ENCODE peak calls at places on chromosomes 16 and 17, in four cellular contexts. One of them, this sample, is unnamed.

GRCh38 chr17:8859804-8860430 is 7.6 kb downstream of the PIK3R6 start:
- DNase-seq in GM23338: no peak
- DNase-seq in ascending aorta: peak; percentile 58
- DNase-seq in astrocyte of the cerebellum: no peak
- DNase-seq in this sample: no peak

GRCh38 chr17:81481011-81481799 is 31.4 kb downstream of the ACTG1 start:
- DNase-seq in GM23338: peak; percentile 77
- DNase-seq in ascending aorta: peak; percentile 86
- DNase-seq in astrocyte of the cerebellum: peak; percentile 11
- DNase-seq in this sample: no peak

GRCh38 chr17:77423589-77424451 is 283.1 kb downstream of the SEC14L1 start:
- DNase-seq in GM23338: no peak
- DNase-seq in ascending aorta: peak; percentile 97
- DNase-seq in astrocyte of the cerebellum: peak; percentile 87
- DNase-seq in this sample: peak; percentile 88

GRCh38 chr17:48555616-48556533 is 11.0 kb upstream of the HOXB2 start:
- DNase-seq in GM23338: no peak
- DNase-seq in ascending aorta: no peak
- DNase-seq in astrocyte of the cerebellum: no peak
- DNase-seq in this sample: no peak

GRCh38 chr16:8026450-8026849 is 563.9 kb downstream of the TMEM114 start:
- DNase-seq in GM23338: peak; percentile 52
- DNase-seq in ascending aorta: no peak
- DNase-seq in astrocyte of the cerebellum: no peak
- DNase-seq in this sample: no peak

GRCh38 chr17:48729335-48730239 is 1.0 kb upstream of the HOXB13 start:
- DNase-seq in GM23338: no peak
- DNase-seq in ascending aorta: no peak
- DNase-seq in astrocyte of the cerebellum: no peak
- DNase-seq in this sample: no peak

GRCh38 chr16:57255686-57256415 is 10.8 kb downstream of the ARL2BP start:
- DNase-seq in GM23338: no peak
- DNase-seq in ascending aorta: peak; percentile 49
- DNase-seq in astrocyte of the cerebellum: no peak
- DNase-seq in this sample: no peak

GRCh38 chr17:74241434-74241833 is 28.1 kb downstream of the TTYH2 start:
- DNase-seq in GM23338: no peak
- DNase-seq in ascending aorta: peak; percentile 69
- DNase-seq in astrocyte of the cerebellum: no peak
- DNase-seq in this sample: no peak

GRCh38 chr16:81544261-81544660 is 99.7 kb downstream of the CMIP start:
- DNase-seq in GM23338: no peak
- DNase-seq in ascending aorta: no peak
- DNase-seq in astrocyte of the cerebellum: no peak
- DNase-seq in this sample: no peak

GRCh38 chr17:5111402-5112204 is at the start of gene ZNF232:
- DNase-seq in GM23338: peak; percentile 98
- DNase-seq in ascending aorta: peak; percentile 95
- DNase-seq in astrocyte of the cerebellum: peak; percentile 80
- DNase-seq in this sample: peak; percentile 46
- TF ChIP-seq CTCF in GM23338: no peak
- TF ChIP-seq CTCF in ascending aorta: no peak
- TF ChIP-seq CTCF in astrocyte of the cerebellum: no peak
- TF ChIP-seq CTCF in this sample: no peak

DNA sequence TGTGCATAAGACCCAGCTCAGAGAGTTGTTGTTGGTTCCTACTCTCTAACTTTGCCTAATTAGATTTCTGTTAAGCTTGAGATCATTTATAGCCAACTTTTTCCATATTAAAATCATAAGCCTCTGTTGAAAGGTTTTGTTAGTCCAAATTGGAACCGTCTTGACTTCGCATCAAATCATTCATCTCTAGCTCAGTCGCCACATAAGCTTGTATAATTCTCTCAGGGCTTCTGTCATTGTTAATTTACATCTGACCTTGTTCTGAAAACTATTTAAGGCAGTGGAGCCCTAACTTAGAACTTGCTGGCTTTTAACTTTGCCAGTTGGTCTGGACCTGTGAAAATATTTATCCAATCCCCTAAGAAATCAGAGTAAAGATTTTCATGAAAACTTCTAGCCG is 107.2 kb downstream of the PITPNC1 start:
- DNase-seq in GM23338: no peak
- DNase-seq in ascending aorta: no peak
- DNase-seq in astrocyte of the cerebellum: no peak
- DNase-seq in this sample: no peak
- H3K4me3 ChIP-seq in GM23338: no peak overlapping the region
- H3K4me3 ChIP-seq in ascending aorta: no peak overlapping the region
- H3K4me3 ChIP-seq in astrocyte of the cerebellum: no peak overlapping the region
- H3K4me3 ChIP-seq in this sample: no peak overlapping the region

DNA sequence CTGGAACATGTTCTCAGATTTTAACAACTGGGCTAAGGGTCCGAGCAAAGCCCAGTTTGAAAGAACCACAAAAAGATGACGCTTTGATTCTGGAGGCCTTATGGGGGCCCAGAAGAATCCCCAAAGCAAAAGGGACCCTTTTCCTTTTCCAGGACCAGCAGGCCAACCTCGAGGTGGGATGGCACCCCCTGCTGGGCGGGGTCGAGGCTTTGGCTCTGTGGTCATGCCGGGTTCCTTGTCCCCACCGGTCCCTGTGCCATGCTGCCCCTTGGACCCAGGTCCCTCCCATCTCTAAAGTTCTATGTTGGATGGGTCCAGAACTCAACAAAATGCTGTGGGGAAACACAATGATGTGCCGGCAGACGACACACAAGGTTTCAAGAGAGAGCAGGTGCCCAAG is 30.9 kb downstream of the TMEM204 start:
- DNase-seq in GM23338: no peak
- DNase-seq in ascending aorta: no peak
- DNase-seq in astrocyte of the cerebellum: no peak
- DNase-seq in this sample: no peak
- TF ChIP-seq CTCF in GM23338: no peak
- TF ChIP-seq CTCF in ascending aorta: no peak
- TF ChIP-seq CTCF in astrocyte of the cerebellum: no peak
- TF ChIP-seq CTCF in this sample: no peak

DNA sequence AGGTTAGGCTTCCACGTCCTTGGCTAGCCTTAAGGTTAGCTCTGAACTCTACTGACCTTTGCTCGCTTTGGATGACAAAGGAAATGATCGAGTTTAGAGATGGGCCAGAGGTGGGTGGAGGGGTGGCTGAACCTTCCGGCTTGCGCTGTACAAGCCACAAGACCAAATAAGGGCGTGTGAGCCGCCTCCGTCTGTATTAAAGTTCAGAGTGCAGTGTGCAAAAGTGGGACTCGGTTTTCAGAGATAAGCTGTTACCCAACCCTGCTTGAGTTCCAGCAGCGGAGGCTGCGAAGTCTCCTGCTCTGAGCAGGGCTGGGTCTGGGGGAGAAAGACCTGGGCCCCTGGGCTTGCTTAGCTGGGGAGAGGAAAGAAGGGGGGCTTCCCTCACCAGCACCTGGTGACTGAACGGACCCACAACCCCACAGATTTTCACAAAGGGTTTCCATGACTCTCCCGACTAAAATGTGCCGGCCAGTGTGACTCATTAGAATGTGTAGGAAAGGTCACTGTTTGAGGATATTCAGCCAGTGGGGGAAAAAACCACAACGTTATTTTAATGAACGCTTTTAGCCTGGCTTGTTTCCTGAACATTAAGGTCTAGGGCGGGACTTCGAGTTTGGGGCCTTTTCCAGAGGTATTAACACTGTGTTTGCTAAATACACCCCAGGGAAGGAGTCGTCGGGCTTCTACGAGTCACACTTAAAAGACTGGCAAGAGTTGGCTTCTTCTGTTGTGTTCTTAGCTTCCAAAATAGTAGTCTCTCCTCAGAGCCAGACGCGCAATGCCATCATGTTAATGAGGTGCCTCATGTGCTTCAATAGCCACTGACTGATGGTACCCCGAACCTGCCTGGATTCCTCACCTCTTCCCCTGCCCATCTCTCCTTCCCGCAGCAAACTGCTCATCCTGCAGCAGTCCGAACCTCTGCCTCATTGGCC is 67.0 kb downstream of the CENPV start:
- DNase-seq in GM23338: peak; percentile 96
- DNase-seq in ascending aorta: peak; percentile 93
- DNase-seq in astrocyte of the cerebellum: peak; percentile 99
- DNase-seq in this sample: peak; percentile 90
- H3K4me3 ChIP-seq in GM23338: peak overlapping the region; percentile 37
- H3K4me3 ChIP-seq in ascending aorta: peak overlapping the region; percentile 48
- H3K4me3 ChIP-seq in astrocyte of the cerebellum: peak overlapping the region; percentile 10
- H3K4me3 ChIP-seq in this sample: peak overlapping the region; percentile 33

DNA sequence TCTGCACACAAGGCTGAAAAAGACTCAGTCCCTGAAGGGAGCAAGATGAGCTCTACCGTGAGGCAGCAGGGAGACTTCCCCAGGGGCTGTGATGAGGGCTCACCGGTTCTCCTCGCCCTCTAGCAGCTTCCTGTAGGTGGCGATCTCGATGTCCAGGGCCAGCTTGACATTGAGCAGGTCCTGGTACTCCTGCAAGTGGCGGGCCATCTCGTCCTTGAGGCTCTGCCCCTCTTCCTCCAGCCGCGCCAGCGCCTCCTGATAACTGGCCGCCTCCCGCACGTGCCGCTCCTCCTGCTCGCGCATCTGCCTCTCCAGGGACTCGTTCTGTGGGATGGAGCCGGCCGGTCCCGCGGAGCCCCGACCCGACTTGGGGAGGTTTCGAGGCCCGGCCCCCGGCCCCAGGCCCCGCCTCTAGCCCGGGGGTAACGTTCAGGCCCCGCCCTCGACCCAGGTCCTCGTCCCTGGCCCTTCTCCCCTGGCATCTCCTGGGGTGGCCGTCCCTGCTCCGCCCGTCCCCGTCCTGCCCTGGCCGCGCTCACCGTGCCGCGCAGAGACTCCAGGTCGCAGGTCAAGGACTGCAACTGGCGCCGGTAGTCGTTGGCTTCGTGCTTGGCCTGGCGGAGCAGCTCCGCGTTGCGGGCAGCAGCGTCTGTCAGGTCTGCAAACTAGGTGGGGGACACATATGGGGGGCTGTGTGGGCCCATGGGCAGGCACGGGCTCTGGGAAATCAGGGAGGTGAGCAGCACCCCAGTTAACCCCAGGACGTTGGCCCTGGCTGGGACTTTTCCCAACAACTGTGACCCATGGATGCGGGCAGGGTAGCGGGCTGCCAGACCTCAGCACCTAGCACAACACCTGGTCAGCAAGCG is 3.9 kb downstream of the GFAP start:
- DNase-seq in GM23338: peak; percentile 93
- DNase-seq in ascending aorta: no peak
- DNase-seq in astrocyte of the cerebellum: no peak
- DNase-seq in this sample: no peak
- TF ChIP-seq CTCF in GM23338: peak; percentile 62
- TF ChIP-seq CTCF in ascending aorta: no peak
- TF ChIP-seq CTCF in astrocyte of the cerebellum: peak; percentile 60
- TF ChIP-seq CTCF in this sample: peak; percentile 66

DNA sequence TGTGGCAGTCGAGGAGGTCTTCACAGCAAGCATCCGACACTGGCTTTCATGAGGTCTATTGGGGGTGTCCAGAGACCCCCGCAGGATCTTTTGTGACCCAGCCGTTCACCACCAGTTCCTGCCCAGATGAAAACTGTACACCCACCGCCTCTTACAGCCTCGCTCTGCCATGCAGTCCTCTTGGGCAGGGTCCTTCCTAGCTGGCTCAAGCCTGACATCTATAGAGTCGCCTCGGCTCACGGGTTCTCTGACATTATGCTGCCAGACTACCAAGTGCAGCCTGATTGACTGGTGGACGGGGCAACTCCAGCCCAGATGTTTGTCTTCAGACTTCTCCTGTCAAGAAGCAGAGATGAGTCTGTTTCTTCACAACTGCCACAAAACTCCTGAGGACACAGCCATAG is 14.6 kb upstream of the CLEC10A start:
- DNase-seq in GM23338: no peak
- DNase-seq in ascending aorta: no peak
- DNase-seq in astrocyte of the cerebellum: no peak
- DNase-seq in this sample: no peak
- H3K4me3 ChIP-seq in GM23338: no peak overlapping the region
- H3K4me3 ChIP-seq in ascending aorta: no peak overlapping the region
- H3K4me3 ChIP-seq in astrocyte of the cerebellum: no peak overlapping the region
- H3K4me3 ChIP-seq in this sample: no peak overlapping the region

GRCh38 chr17:1561420-1562177 is 993 bp downstream of the PITPNA start:
- DNase-seq in GM23338: peak; percentile 60
- DNase-seq in ascending aorta: no peak
- DNase-seq in astrocyte of the cerebellum: no peak
- DNase-seq in this sample: no peak
- TF ChIP-seq CTCF in GM23338: peak; percentile 9
- TF ChIP-seq CTCF in ascending aorta: peak; percentile 17
- TF ChIP-seq CTCF in astrocyte of the cerebellum: peak; percentile 32
- TF ChIP-seq CTCF in this sample: peak; percentile 18

DNA sequence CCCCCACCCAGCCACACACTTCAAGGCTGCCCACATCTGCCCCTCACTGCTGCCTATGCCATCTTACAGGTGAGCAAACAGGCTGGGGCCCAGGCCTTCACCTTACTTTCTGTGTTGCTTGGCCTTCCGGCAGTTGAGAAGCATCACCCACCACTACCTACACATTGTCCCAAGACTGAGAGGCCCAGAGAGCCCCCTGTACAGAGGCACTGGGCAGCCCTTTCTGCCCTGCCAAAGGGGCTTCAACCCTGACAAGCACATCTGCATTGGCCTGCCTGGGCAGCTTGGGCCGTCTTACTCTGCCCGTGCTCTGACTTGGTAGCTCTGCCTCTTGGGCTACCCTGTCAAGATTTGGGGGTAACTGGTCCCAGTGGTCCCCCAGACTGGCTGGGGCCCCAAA is 1.2 kb downstream of the MIEF2 start:
- DNase-seq in GM23338: no peak
- DNase-seq in ascending aorta: no peak
- DNase-seq in astrocyte of the cerebellum: no peak
- DNase-seq in this sample: no peak
- H3K4me3 ChIP-seq in GM23338: peak overlapping the region; percentile 97
- H3K4me3 ChIP-seq in ascending aorta: peak overlapping the region; percentile 76
- H3K4me3 ChIP-seq in astrocyte of the cerebellum: peak overlapping the region; percentile 74
- H3K4me3 ChIP-seq in this sample: peak overlapping the region; percentile 85